ENCODE peak calls at places on chromosomes 13 and 19, in ten cellular contexts. One of them, this sample, is unnamed.

GRCh38 chr13:33918199-33918932 is 100.4 kb downstream of the RFC3 start:
- DNase-seq in AG04450: no peak
- DNase-seq in A549: peak; percentile 26
- DNase-seq in choroid plexus epithelial cell: peak; percentile 62
- DNase-seq in K562: no peak
- DNase-seq in RWPE2: no peak
- DNase-seq in neural progenitor cell: peak; percentile 10
- DNase-seq in heart left ventricle: no peak
- DNase-seq in fibroblast of pulmonary artery: peak; percentile 85
- DNase-seq in fibroblast of villous mesenchyme: peak; percentile 57
- DNase-seq in this sample: peak; percentile 86

GRCh38 chr19:17871878-17872250 is at the start of gene SLC5A5:
- DNase-seq in neural progenitor cell: peak; percentile 45
- DNase-seq in A549: no peak
- DNase-seq in fibroblast of villous mesenchyme: no peak
- DNase-seq in AG04450: no peak
- DNase-seq in choroid plexus epithelial cell: no peak
- DNase-seq in RWPE2: no peak
- DNase-seq in heart left ventricle: no peak
- DNase-seq in K562: no peak
- DNase-seq in fibroblast of pulmonary artery: no peak
- DNase-seq in this sample: no peak

GRCh38 chr13:23679214-23679613 is 109.0 kb downstream of the TNFRSF19 start:
- DNase-seq in fibroblast of pulmonary artery: peak; percentile 77
- DNase-seq in choroid plexus epithelial cell: peak; percentile 82
- DNase-seq in heart left ventricle: no peak
- DNase-seq in neural progenitor cell: no peak
- DNase-seq in K562: no peak
- DNase-seq in A549: peak; percentile 15
- DNase-seq in fibroblast of villous mesenchyme: peak; percentile 65
- DNase-seq in RWPE2: no peak
- DNase-seq in AG04450: no peak
- DNase-seq in this sample: peak; percentile 46

GRCh38 chr13:36430247-36431203 is 1.8 kb upstream of the CCNA1 start:
- DNase-seq in heart left ventricle: no peak
- DNase-seq in neural progenitor cell: peak; percentile 57
- DNase-seq in RWPE2: no peak
- DNase-seq in fibroblast of villous mesenchyme: no peak
- DNase-seq in AG04450: no peak
- DNase-seq in A549: no peak
- DNase-seq in fibroblast of pulmonary artery: peak; percentile 64
- DNase-seq in K562: no peak
- DNase-seq in choroid plexus epithelial cell: peak; percentile 23
- DNase-seq in this sample: no peak

GRCh38 chr13:45882626-45883025 is 31.1 kb upstream of the SIAH3 start:
- DNase-seq in choroid plexus epithelial cell: no peak
- DNase-seq in fibroblast of villous mesenchyme: no peak
- DNase-seq in K562: no peak
- DNase-seq in AG04450: no peak
- DNase-seq in A549: no peak
- DNase-seq in RWPE2: no peak
- DNase-seq in neural progenitor cell: peak; percentile 92
- DNase-seq in fibroblast of pulmonary artery: no peak
- DNase-seq in heart left ventricle: no peak
- DNase-seq in this sample: no peak

GRCh38 chr19:13441810-13442512 is 64.3 kb downstream of the CACNA1A start:
- DNase-seq in heart left ventricle: no peak
- DNase-seq in K562: peak; percentile 64
- DNase-seq in RWPE2: no peak
- DNase-seq in AG04450: peak; percentile 11
- DNase-seq in neural progenitor cell: peak; percentile 91
- DNase-seq in A549: peak; percentile 21
- DNase-seq in choroid plexus epithelial cell: peak; percentile 27
- DNase-seq in fibroblast of pulmonary artery: peak; percentile 59
- DNase-seq in fibroblast of villous mesenchyme: peak; percentile 46
- DNase-seq in this sample: peak; percentile 42

GRCh38 chr19:50568321-50569022 is at the start of gene LRRC4B:
- DNase-seq in RWPE2: no peak
- DNase-seq in AG04450: no peak
- DNase-seq in A549: no peak
- DNase-seq in heart left ventricle: no peak
- DNase-seq in choroid plexus epithelial cell: no peak
- DNase-seq in fibroblast of villous mesenchyme: no peak
- DNase-seq in neural progenitor cell: peak; percentile 79
- DNase-seq in K562: peak; percentile 57
- DNase-seq in fibroblast of pulmonary artery: peak; percentile 15
- DNase-seq in this sample: no peak

GRCh38 chr13:93118081-93118615 is 108.5 kb upstream of the GPC6 start:
- DNase-seq in choroid plexus epithelial cell: no peak
- DNase-seq in A549: no peak
- DNase-seq in heart left ventricle: no peak
- DNase-seq in neural progenitor cell: no peak
- DNase-seq in fibroblast of pulmonary artery: no peak
- DNase-seq in fibroblast of villous mesenchyme: no peak
- DNase-seq in AG04450: no peak
- DNase-seq in K562: no peak
- DNase-seq in RWPE2: no peak
- DNase-seq in this sample: no peak

DNA sequence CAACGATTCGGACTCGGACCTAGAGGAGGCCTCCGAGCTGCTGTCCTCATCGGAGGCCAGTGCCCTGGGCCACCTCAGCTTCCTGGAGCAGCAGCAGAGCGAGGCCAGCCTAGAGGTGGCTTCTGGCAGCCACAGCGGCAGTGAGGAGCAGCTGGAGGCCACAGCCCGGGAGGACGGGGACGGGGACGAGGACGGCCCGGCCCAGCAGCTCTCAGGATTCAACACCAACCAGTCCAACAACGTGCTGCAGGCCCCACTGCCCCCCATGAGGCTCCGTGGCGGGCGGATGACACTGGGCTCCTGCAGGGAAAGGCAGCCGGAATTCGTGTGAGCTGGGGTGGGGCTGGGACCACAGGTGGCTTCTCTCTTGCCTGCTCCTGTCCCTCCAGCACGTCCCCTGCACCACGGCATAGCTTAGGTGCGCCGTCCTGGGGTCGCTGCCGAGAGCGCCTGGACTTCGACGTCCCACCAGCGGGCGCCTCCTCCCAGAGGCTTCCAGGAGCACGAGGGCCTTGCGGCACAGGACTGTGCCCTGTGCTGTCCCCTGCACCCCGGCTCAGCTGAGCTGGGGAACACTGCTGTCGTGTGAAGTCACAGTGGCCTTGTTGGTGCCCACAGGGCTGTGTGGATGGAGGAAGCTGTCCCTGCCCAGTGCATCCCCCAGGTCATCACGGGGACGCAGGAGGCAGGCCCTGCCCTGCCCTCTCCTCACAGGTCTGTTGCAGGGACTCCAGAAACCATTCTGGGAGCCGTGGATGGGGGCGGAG is 9.3 kb downstream of the POLR2E start:
- DNase-seq in A549: no peak
- DNase-seq in heart left ventricle: no peak
- DNase-seq in choroid plexus epithelial cell: no peak
- DNase-seq in fibroblast of pulmonary artery: no peak
- DNase-seq in K562: no peak
- DNase-seq in fibroblast of villous mesenchyme: no peak
- DNase-seq in AG04450: no peak
- DNase-seq in neural progenitor cell: no peak
- DNase-seq in RWPE2: peak; percentile 48
- DNase-seq in this sample: no peak
- H3K4me3 ChIP-seq in A549: no peak overlapping the region
- H3K4me3 ChIP-seq in heart left ventricle: no peak overlapping the region
- H3K4me3 ChIP-seq in choroid plexus epithelial cell: no peak overlapping the region
- H3K4me3 ChIP-seq in fibroblast of pulmonary artery: no peak overlapping the region
- H3K4me3 ChIP-seq in K562: no peak overlapping the region
- H3K4me3 ChIP-seq in fibroblast of villous mesenchyme: no peak overlapping the region
- H3K4me3 ChIP-seq in AG04450: no peak overlapping the region
- H3K4me3 ChIP-seq in neural progenitor cell: no peak overlapping the region
- H3K4me3 ChIP-seq in RWPE2: no peak overlapping the region
- H3K4me3 ChIP-seq in this sample: no peak overlapping the region

GRCh38 chr19:45403781-45404556 is 900 bp downstream of the PPP1R13L start:
- DNase-seq in K562: peak; percentile 78
- DNase-seq in AG04450: no peak
- DNase-seq in heart left ventricle: peak; percentile 62
- DNase-seq in A549: peak; percentile 80
- DNase-seq in choroid plexus epithelial cell: peak; percentile 54
- DNase-seq in neural progenitor cell: peak; percentile 77
- DNase-seq in fibroblast of villous mesenchyme: peak; percentile 24
- DNase-seq in fibroblast of pulmonary artery: peak; percentile 39
- DNase-seq in RWPE2: no peak
- DNase-seq in this sample: peak; percentile 31

GRCh38 chr19:45401815-45402468 is 2.9 kb downstream of the PPP1R13L start:
- DNase-seq in fibroblast of villous mesenchyme: no peak
- DNase-seq in fibroblast of pulmonary artery: peak; percentile 36
- DNase-seq in RWPE2: no peak
- DNase-seq in heart left ventricle: no peak
- DNase-seq in A549: no peak
- DNase-seq in choroid plexus epithelial cell: no peak
- DNase-seq in neural progenitor cell: no peak
- DNase-seq in AG04450: no peak
- DNase-seq in K562: no peak
- DNase-seq in this sample: no peak

GRCh38 chr19:45403272-45403671 is 1.6 kb downstream of the PPP1R13L start:
- DNase-seq in heart left ventricle: no peak
- DNase-seq in fibroblast of pulmonary artery: no peak
- DNase-seq in K562: no peak
- DNase-seq in AG04450: no peak
- DNase-seq in RWPE2: no peak
- DNase-seq in fibroblast of villous mesenchyme: no peak
- DNase-seq in A549: no peak
- DNase-seq in neural progenitor cell: no peak
- DNase-seq in choroid plexus epithelial cell: no peak
- DNase-seq in this sample: no peak

GRCh38 chr19:45404557-45405434 is at the start of gene PPP1R13L:
- DNase-seq in K562: peak; percentile 86
- DNase-seq in neural progenitor cell: peak; percentile 86
- DNase-seq in RWPE2: peak; percentile 97
- DNase-seq in choroid plexus epithelial cell: peak; percentile 85
- DNase-seq in AG04450: no peak
- DNase-seq in A549: peak; percentile 96
- DNase-seq in fibroblast of pulmonary artery: peak; percentile 85
- DNase-seq in heart left ventricle: peak; percentile 88
- DNase-seq in fibroblast of villous mesenchyme: peak; percentile 64
- DNase-seq in this sample: peak; percentile 82

DNA sequence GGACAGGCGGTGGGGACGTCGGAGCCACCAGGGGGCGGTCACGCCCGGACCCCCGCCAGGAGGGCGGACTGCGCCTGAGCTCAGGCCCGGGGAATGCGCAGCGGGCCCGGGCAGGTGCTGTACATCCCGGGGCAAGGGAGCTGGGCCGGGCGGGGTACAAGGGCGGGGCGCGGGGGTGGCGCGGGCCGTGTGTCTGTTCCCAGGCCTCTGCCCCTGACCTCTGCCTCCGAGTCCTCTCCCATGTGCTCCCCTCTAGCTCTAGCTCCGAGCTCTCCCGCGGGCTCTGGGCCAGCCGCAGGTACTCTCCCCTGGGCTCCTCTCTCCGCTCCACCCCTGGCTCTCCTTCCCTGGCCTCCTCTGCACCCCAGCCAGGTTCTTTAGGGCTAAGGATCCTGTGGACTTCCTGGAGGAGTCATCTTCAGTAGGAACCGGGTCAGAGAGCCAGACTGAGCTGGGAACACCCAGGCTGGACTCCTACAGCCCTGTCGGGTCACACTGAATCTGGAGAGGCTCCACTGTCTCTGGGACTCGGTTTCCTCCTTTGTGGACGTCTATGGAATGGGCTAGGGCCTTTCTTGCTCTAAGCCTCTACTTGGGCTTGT is 2.3 kb downstream of the PPP1R13L start:
- DNase-seq in A549: peak; percentile 85
- DNase-seq in RWPE2: peak; percentile 88
- DNase-seq in fibroblast of pulmonary artery: no peak
- DNase-seq in choroid plexus epithelial cell: no peak
- DNase-seq in neural progenitor cell: peak; percentile 81
- DNase-seq in heart left ventricle: peak; percentile 46
- DNase-seq in fibroblast of villous mesenchyme: peak; percentile 23
- DNase-seq in K562: peak; percentile 81
- DNase-seq in AG04450: no peak
- DNase-seq in this sample: peak; percentile 44
- TF ChIP-seq CTCF in A549: peak; percentile 83
- TF ChIP-seq CTCF in RWPE2: peak; percentile 83
- TF ChIP-seq CTCF in fibroblast of pulmonary artery: no peak
- TF ChIP-seq CTCF in choroid plexus epithelial cell: no peak
- TF ChIP-seq CTCF in neural progenitor cell: peak; percentile 74
- TF ChIP-seq CTCF in heart left ventricle: peak; percentile 50
- TF ChIP-seq CTCF in fibroblast of villous mesenchyme: peak; percentile 59
- TF ChIP-seq CTCF in K562: peak; percentile 81
- TF ChIP-seq CTCF in AG04450: peak; percentile 39
- TF ChIP-seq CTCF in this sample: peak; percentile 44

DNA sequence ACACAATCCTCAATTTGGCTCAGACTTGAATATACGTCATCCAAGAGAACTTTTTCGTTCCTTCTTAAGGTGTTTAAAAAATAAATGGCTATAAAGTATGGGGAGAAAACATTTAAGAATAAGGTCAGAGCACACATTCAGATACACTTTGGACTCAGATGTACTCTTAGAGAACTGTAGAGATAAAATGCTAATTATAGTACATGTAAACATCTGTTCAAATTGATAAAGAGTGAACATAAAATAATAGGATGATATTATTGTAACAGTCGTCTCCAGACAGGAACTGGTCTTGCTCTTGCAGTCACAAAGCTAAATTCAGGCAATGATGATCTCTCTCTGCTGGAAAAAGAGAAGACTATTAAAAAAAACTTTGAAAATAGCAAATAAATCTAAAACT is 91.4 kb downstream of the RBM26 start:
- DNase-seq in neural progenitor cell: no peak
- DNase-seq in K562: no peak
- DNase-seq in A549: no peak
- DNase-seq in fibroblast of pulmonary artery: no peak
- DNase-seq in choroid plexus epithelial cell: no peak
- DNase-seq in AG04450: no peak
- DNase-seq in fibroblast of villous mesenchyme: no peak
- DNase-seq in heart left ventricle: no peak
- DNase-seq in RWPE2: no peak
- DNase-seq in this sample: no peak
- H3K4me3 ChIP-seq in neural progenitor cell: no peak overlapping the region
- H3K4me3 ChIP-seq in K562: no peak overlapping the region
- H3K4me3 ChIP-seq in A549: no peak overlapping the region
- H3K4me3 ChIP-seq in fibroblast of pulmonary artery: no peak overlapping the region
- H3K4me3 ChIP-seq in choroid plexus epithelial cell: no peak overlapping the region
- H3K4me3 ChIP-seq in AG04450: no peak overlapping the region
- H3K4me3 ChIP-seq in fibroblast of villous mesenchyme: no peak overlapping the region
- H3K4me3 ChIP-seq in heart left ventricle: no peak overlapping the region
- H3K4me3 ChIP-seq in RWPE2: no peak overlapping the region
- H3K4me3 ChIP-seq in this sample: no peak overlapping the region

GRCh38 chr19:4807188-4807587 is 15.7 kb downstream of the FEM1A start:
- DNase-seq in AG04450: no peak
- DNase-seq in RWPE2: no peak
- DNase-seq in choroid plexus epithelial cell: no peak
- DNase-seq in fibroblast of villous mesenchyme: no peak
- DNase-seq in K562: no peak
- DNase-seq in A549: no peak
- DNase-seq in heart left ventricle: no peak
- DNase-seq in neural progenitor cell: no peak
- DNase-seq in fibroblast of pulmonary artery: no peak
- DNase-seq in this sample: no peak

GRCh38 chr19:4806384-4806783 is 14.8 kb downstream of the FEM1A start:
- DNase-seq in heart left ventricle: no peak
- DNase-seq in RWPE2: no peak
- DNase-seq in fibroblast of pulmonary artery: no peak
- DNase-seq in neural progenitor cell: no peak
- DNase-seq in K562: no peak
- DNase-seq in choroid plexus epithelial cell: no peak
- DNase-seq in A549: no peak
- DNase-seq in fibroblast of villous mesenchyme: no peak
- DNase-seq in AG04450: no peak
- DNase-seq in this sample: no peak

GRCh38 chr19:4801085-4801619 is 9.6 kb downstream of the FEM1A start:
- DNase-seq in neural progenitor cell: no peak
- DNase-seq in heart left ventricle: no peak
- DNase-seq in fibroblast of villous mesenchyme: no peak
- DNase-seq in AG04450: no peak
- DNase-seq in K562: no peak
- DNase-seq in RWPE2: no peak
- DNase-seq in choroid plexus epithelial cell: no peak
- DNase-seq in A549: no peak
- DNase-seq in fibroblast of pulmonary artery: no peak
- DNase-seq in this sample: no peak

GRCh38 chr19:4802711-4803110 is 11.2 kb downstream of the FEM1A start:
- DNase-seq in choroid plexus epithelial cell: no peak
- DNase-seq in heart left ventricle: peak; percentile 69
- DNase-seq in neural progenitor cell: no peak
- DNase-seq in AG04450: no peak
- DNase-seq in fibroblast of villous mesenchyme: no peak
- DNase-seq in K562: no peak
- DNase-seq in A549: no peak
- DNase-seq in fibroblast of pulmonary artery: no peak
- DNase-seq in RWPE2: no peak
- DNase-seq in this sample: no peak

DNA sequence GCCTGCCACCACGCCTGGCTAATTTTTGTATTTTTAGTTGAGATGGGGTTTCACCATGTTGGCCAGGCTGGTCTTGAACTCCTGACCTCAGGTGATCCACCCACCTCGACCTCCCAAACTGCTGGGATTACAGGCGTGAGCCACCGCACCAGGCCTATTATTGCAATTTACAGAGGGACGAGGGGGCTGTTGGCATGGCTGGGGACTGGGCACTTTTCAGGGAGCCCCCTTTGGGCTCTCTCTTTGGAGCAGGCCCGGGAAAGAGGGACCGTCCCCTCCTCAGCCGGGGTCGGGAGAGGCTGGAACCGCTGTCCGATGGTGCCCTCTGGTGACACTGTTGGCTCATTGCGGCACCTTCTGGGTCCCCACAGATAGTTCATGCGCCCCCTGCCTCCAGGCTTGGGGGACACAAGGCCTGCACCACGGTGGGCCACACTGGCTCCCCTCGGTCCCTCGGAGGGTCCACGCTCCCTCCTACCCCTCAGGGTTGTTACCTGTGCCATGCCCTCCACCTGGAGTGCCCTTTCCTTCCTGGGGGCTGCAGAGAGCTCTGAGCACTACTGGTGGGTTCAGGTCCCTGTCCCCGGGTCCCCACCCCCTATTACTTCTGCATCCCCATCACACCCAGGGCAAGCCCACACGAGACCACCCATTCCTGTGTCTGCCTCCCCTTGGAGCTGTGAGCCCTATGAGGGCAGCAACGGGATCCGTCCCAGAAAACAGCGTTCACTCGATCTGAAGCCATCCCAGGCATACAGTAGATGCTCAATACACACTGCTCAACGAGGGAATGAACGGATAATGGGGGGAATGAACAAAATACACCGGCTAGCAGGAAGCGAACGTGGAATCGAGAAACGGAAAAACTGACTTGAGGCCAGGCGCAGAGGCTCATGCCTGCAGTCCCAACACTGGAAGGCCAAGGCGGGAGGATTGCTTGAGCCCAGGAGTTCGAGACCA is 12.5 kb downstream of the FEM1A start:
- DNase-seq in heart left ventricle: peak; percentile 55
- DNase-seq in choroid plexus epithelial cell: peak; percentile 47
- DNase-seq in AG04450: no peak
- DNase-seq in fibroblast of villous mesenchyme: peak; percentile 54
- DNase-seq in fibroblast of pulmonary artery: peak; percentile 44
- DNase-seq in K562: peak; percentile 81
- DNase-seq in neural progenitor cell: peak; percentile 93
- DNase-seq in RWPE2: no peak
- DNase-seq in A549: peak; percentile 52
- DNase-seq in this sample: peak; percentile 25
- TF ChIP-seq CTCF in heart left ventricle: peak; percentile 65
- TF ChIP-seq CTCF in choroid plexus epithelial cell: peak; percentile 74
- TF ChIP-seq CTCF in AG04450: peak; percentile 71
- TF ChIP-seq CTCF in fibroblast of villous mesenchyme: peak; percentile 80
- TF ChIP-seq CTCF in fibroblast of pulmonary artery: peak; percentile 72
- TF ChIP-seq CTCF in K562: peak; percentile 99
- TF ChIP-seq CTCF in neural progenitor cell: peak; percentile 91
- TF ChIP-seq CTCF in RWPE2: peak; percentile 81
- TF ChIP-seq CTCF in A549: peak; percentile 67
- TF ChIP-seq CTCF in this sample: peak; percentile 70